ENCODE peak calls at places on chromosome 17, in ten cellular contexts. A, M, X, O, K, Z, B, N, W and D are unnamed samples.

GRCh38 chr17:62995377-62995885 is 29.4 kb downstream of the TANC2 start:
- DNase-seq in A (peak), M (no peak), X (no peak), O (peak), K (peak), Z (peak), B (no peak), N (peak), W (peak), D (peak)

GRCh38 chr17:59427996-59428395 is 96.5 kb downstream of the YPEL2 start:
- DNase-seq in A (no peak), M (no peak), X (no peak), O (no peak), K (no peak), Z (no peak), B (no peak), N (peak), W (no peak), D (no peak)

GRCh38 chr17:77572851-77573250 is 385.7 kb upstream of the TNRC6C start:
- DNase-seq in A (no peak), M (no peak), X (no peak), O (no peak), K (no peak), Z (no peak), B (no peak), N (no peak), W (no peak), D (no peak)

GRCh38 chr17:32281011-32281451 is 15.4 kb downstream of the RHBDL3 start:
- DNase-seq in A (peak), M (no peak), X (peak), O (no peak), K (no peak), Z (peak), B (no peak), N (no peak), W (peak), D (peak)

GRCh38 chr17:76278952-76279741 is 14.0 kb downstream of the UBALD2 start:
- DNase-seq in A (peak), M (peak), X (peak), O (peak), K (peak), Z (peak), B (no peak), N (peak), W (peak), D (peak)

GRCh38 chr17:58703137-58703846 is 10.9 kb downstream of the RAD51C start:
- DNase-seq in A (no peak), M (no peak), X (no peak), O (no peak), K (no peak), Z (no peak), B (no peak), N (peak), W (no peak), D (no peak)

GRCh38 chr17:39264119-39264518 is 38.4 kb upstream of the STAC2 start:
- DNase-seq in A (no peak), M (no peak), X (peak), O (no peak), K (no peak), Z (no peak), B (no peak), N (no peak), W (no peak), D (peak)

GRCh38 chr17:45763182-45763581 is 20.9 kb upstream of the CRHR1 start:
- DNase-seq in A (no peak), M (no peak), X (no peak), O (no peak), K (no peak), Z (no peak), B (no peak), N (no peak), W (no peak), D (no peak)

GRCh38 chr17:66593116-66593515 is 241.8 kb upstream of the CACNG5 start:
- DNase-seq in A (no peak), M (no peak), X (no peak), O (no peak), K (no peak), Z (no peak), B (no peak), N (no peak), W (no peak), D (no peak)

GRCh38 chr17:45282683-45283644 is 21.1 kb upstream of the SPATA32 start:
- DNase-seq in A (no peak), M (no peak), X (peak), O (no peak), K (no peak), Z (no peak), B (no peak), N (no peak), W (peak), D (peak)

GRCh38 chr17:27808629-27809028 is 8.3 kb upstream of the NOS2 start:
- DNase-seq in A (no peak), M (no peak), X (no peak), O (no peak), K (no peak), Z (no peak), B (no peak), N (no peak), W (no peak), D (no peak)

GRCh38 chr17:29158515-29159275 is 21.5 kb downstream of the MYO18A start:
- DNase-seq in A (no peak), M (peak), X (no peak), O (no peak), K (no peak), Z (no peak), B (peak), N (peak), W (no peak), D (peak)